ENCODE peak calls at places on chromosome 4, in four cellular contexts. Q, L, T and J are unnamed samples.

GRCh38 chr4:156638332-156638731 is 333.3 kb downstream of the PDGFC start:
- DNase-seq in Q (no peak), L (no peak), T (no peak), J (peak)

GRCh38 chr4:100257567-100257966 is 67.3 kb upstream of the DDIT4L start:
- DNase-seq in Q (peak), L (no peak), T (no peak), J (peak)

GRCh38 chr4:51895158-51895557 is 52.2 kb downstream of the DCUN1D4 start:
- DNase-seq in Q (no peak), L (no peak), T (no peak), J (no peak)

GRCh38 chr4:47031713-47032404 is 492 bp downstream of the GABRB1 start:
- DNase-seq in Q (no peak), L (no peak), T (no peak), J (no peak)

GRCh38 chr4:111074523-111075114 is 451.7 kb upstream of the PITX2 start:
- DNase-seq in Q (no peak), L (no peak), T (no peak), J (peak)

GRCh38 chr4:2040391-2041233 is 18.5 kb upstream of the NAT8L start:
- DNase-seq in Q (no peak), L (no peak), T (no peak), J (peak)

GRCh38 chr4:152478456-152479237 is 57.2 kb downstream of the FBXW7 start:
- DNase-seq in Q (no peak), L (no peak), T (no peak), J (no peak)

GRCh38 chr4:77001907-77002306 is 52.4 kb downstream of the SEPTIN11 start:
- DNase-seq in Q (peak), L (peak), T (no peak), J (peak)

GRCh38 chr4:117893207-117893606 is 141.1 kb upstream of the NDST3 start:
- DNase-seq in Q (peak), L (no peak), T (no peak), J (no peak)

GRCh38 chr4:138835833-138836521 is 179.6 kb upstream of the NOCT start:
- DNase-seq in Q (no peak), L (no peak), T (no peak), J (no peak)

GRCh38 chr4:156824451-156825060 is 147.0 kb downstream of the PDGFC start:
- DNase-seq in Q (no peak), L (no peak), T (no peak), J (no peak)

GRCh38 chr4:119151161-119151560 is 15.5 kb downstream of the MYOZ2 start:
- DNase-seq in Q (no peak), L (no peak), T (no peak), J (no peak)

GRCh38 chr4:162644346-162644745 is 480.5 kb upstream of the FSTL5 start:
- DNase-seq in Q (no peak), L (no peak), T (no peak), J (no peak)

GRCh38 chr4:185742766-185743165 is 69.2 kb downstream of the SORBS2 start:
- DNase-seq in Q (no peak), L (no peak), T (no peak), J (no peak)

GRCh38 chr4:124884316-124884715 is 171.8 kb upstream of the ANKRD50 start:
- DNase-seq in Q (no peak), L (no peak), T (no peak), J (no peak)

GRCh38 chr4:5573965-5574364 is 134.4 kb downstream of the EVC2 start:
- DNase-seq in Q (no peak), L (no peak), T (no peak), J (no peak)

GRCh38 chr4:66949424-66949823 is 595.9 kb downstream of the CENPC start:
- DNase-seq in Q (no peak), L (no peak), T (no peak), J (no peak)

GRCh38 chr4:112514449-112515277 is 1.3 kb downstream of the NEUROG2 start:
- DNase-seq in Q (no peak), L (no peak), T (no peak), J (peak)

GRCh38 chr4:24471623-24472510 is 112.5 kb downstream of the DHX15 start:
- DNase-seq in Q (no peak), L (no peak), T (no peak), J (peak)

GRCh38 chr4:115711575-115711974 is 598.2 kb upstream of the NDST4 start:
- DNase-seq in Q (no peak), L (no peak), T (no peak), J (peak)

GRCh38 chr4:186149872-186150271 is 41.5 kb upstream of the CYP4V2 start:
- DNase-seq in Q (peak), L (peak), T (no peak), J (peak)

GRCh38 chr4:84971319-84971932 is 4.9 kb upstream of the WDFY3 start:
- DNase-seq in Q (peak), L (peak), T (no peak), J (peak)

GRCh38 chr4:15262396-15262795 is 165.4 kb upstream of the C1QTNF7 start:
- DNase-seq in Q (no peak), L (no peak), T (no peak), J (no peak)